ENCODE peak calls at places on chromosomes 7 and 10, in four cellular contexts. P, E, M and V are unnamed samples.

GRCh38 chr7:155972651-155973349 is 160.5 kb upstream of the SHH start:
- DNase-seq in P (no peak), E (no peak), M (no peak), V (no peak)

GRCh38 chr7:45215611-45216062 is 58.0 kb downstream of the RAMP3 start:
- DNase-seq in P (no peak), E (peak), M (no peak), V (no peak)

GRCh38 chr7:108109216-108109908 is 20.8 kb downstream of the LAMB4 start:
- DNase-seq in P (peak), E (peak), M (no peak), V (no peak)

GRCh38 chr10:26296351-26296750 is 79.8 kb downstream of the GAD2 start:
- DNase-seq in P (no peak), E (no peak), M (no peak), V (no peak)

GRCh38 chr7:2099036-2099957 is 133.4 kb downstream of the MAD1L1 start:
- DNase-seq in P (no peak), E (no peak), M (peak), V (peak)

GRCh38 chr10:105189464-105189800 is 548.3 kb downstream of the SORCS3 start:
- DNase-seq in P (no peak), E (no peak), M (no peak), V (no peak)

GRCh38 chr7:81277691-81278090 is 358.8 kb upstream of the SEMA3C start:
- DNase-seq in P (no peak), E (no peak), M (no peak), V (no peak)

GRCh38 chr7:3043544-3044395 is at the start of gene CARD11:
- DNase-seq in P (no peak), E (peak), M (peak), V (peak)

GRCh38 chr10:50369931-50370330 is 118.6 kb upstream of the ASAH2 start:
- DNase-seq in P (no peak), E (no peak), M (no peak), V (no peak)

GRCh38 chr7:149766215-149766614 is 7.2 kb downstream of the ZNF467 start:
- DNase-seq in P (no peak), E (no peak), M (no peak), V (no peak)

GRCh38 chr7:2198206-2198605 is 34.5 kb downstream of the MAD1L1 start:
- DNase-seq in P (no peak), E (peak), M (no peak), V (no peak)

GRCh38 chr7:114901771-114902170 is 20.1 kb upstream of the MDFIC start:
- DNase-seq in P (no peak), E (no peak), M (no peak), V (no peak)

GRCh38 chr7:41503438-41503837 is 199.5 kb downstream of the INHBA start:
- DNase-seq in P (no peak), E (no peak), M (no peak), V (no peak)

GRCh38 chr10:122301055-122301810 is 30.1 kb downstream of the BTBD16 start:
- DNase-seq in P (no peak), E (no peak), M (no peak), V (no peak)

GRCh38 chr7:55552320-55553086 is 19.8 kb downstream of the VOPP1 start:
- DNase-seq in P (no peak), E (no peak), M (no peak), V (no peak)

GRCh38 chr10:72539137-72539536 is 86.7 kb downstream of the MICU1 start:
- DNase-seq in P (no peak), E (no peak), M (no peak), V (no peak)

GRCh38 chr10:110915035-110915434 is 3.9 kb downstream of the BBIP1 start:
- DNase-seq in P (no peak), E (no peak), M (no peak), V (no peak)

GRCh38 chr10:132868995-132869394 is 73.4 kb downstream of the CFAP46 start:
- DNase-seq in P (no peak), E (no peak), M (no peak), V (no peak)

GRCh38 chr10:13503745-13504463 is 24.9 kb downstream of the BEND7 start:
- DNase-seq in P (no peak), E (no peak), M (no peak), V (no peak)

GRCh38 chr7:141754939-141755338 is 9.0 kb upstream of the TAS2R3 start:
- DNase-seq in P (peak), E (peak), M (no peak), V (no peak)

GRCh38 chr10:16737420-16737819 is 79.8 kb downstream of the RSU1 start:
- DNase-seq in P (no peak), E (no peak), M (no peak), V (no peak)

GRCh38 chr10:89684604-89685003 is 16.8 kb upstream of the KIF20B start:
- DNase-seq in P (no peak), E (no peak), M (no peak), V (no peak)

GRCh38 chr10:75788394-75789205 is 357.2 kb downstream of the LRMDA start:
- DNase-seq in P (peak), E (no peak), M (no peak), V (no peak)

GRCh38 chr7:42961182-42961581 is 29.0 kb downstream of the MRPL32 start:
- DNase-seq in P (no peak), E (no peak), M (no peak), V (no peak)

GRCh38 chr7:81284576-81284975 is 365.7 kb upstream of the SEMA3C start:
- DNase-seq in P (no peak), E (no peak), M (no peak), V (no peak)

GRCh38 chr10:34705563-34705962 is 109.5 kb downstream of the PARD3 start:
- DNase-seq in P (no peak), E (no peak), M (no peak), V (no peak)

GRCh38 chr10:97635577-97635976 is 2.3 kb upstream of the MORN4 start:
- DNase-seq in P (no peak), E (no peak), M (no peak), V (no peak)

GRCh38 chr10:97600616-97601015 is 11.1 kb downstream of the C10orf62 start:
- DNase-seq in P (no peak), E (no peak), M (no peak), V (no peak)

GRCh38 chr10:84531396-84531795 is 203.0 kb downstream of the CCSER2 start:
- DNase-seq in P (no peak), E (no peak), M (no peak), V (no peak)

GRCh38 chr10:132141526-132142395 is 45.0 kb upstream of the DPYSL4 start:
- DNase-seq in P (no peak), E (no peak), M (no peak), V (no peak)

GRCh38 chr10:132614431-132615341 is 77.1 kb downstream of the INPP5A start:
- DNase-seq in P (no peak), E (peak), M (no peak), V (no peak)

GRCh38 chr10:79021948-79022499 is 46.7 kb upstream of the ZMIZ1 start:
- DNase-seq in P (no peak), E (no peak), M (no peak), V (no peak)

GRCh38 chr7:44911911-44912310 is 26.6 kb upstream of the PURB start:
- DNase-seq in P (no peak), E (no peak), M (no peak), V (no peak)

GRCh38 chr7:117296066-117296465 is 26.8 kb downstream of the WNT2 start:
- DNase-seq in P (no peak), E (no peak), M (no peak), V (no peak)

GRCh38 chr7:97973206-97973658 is 16.8 kb downstream of the OCM2 start:
- DNase-seq in P (no peak), E (peak), M (no peak), V (no peak)

GRCh38 chr7:97971120-97971989 is 18.6 kb downstream of the OCM2 start:
- DNase-seq in P (peak), E (peak), M (no peak), V (peak)

DNA sequence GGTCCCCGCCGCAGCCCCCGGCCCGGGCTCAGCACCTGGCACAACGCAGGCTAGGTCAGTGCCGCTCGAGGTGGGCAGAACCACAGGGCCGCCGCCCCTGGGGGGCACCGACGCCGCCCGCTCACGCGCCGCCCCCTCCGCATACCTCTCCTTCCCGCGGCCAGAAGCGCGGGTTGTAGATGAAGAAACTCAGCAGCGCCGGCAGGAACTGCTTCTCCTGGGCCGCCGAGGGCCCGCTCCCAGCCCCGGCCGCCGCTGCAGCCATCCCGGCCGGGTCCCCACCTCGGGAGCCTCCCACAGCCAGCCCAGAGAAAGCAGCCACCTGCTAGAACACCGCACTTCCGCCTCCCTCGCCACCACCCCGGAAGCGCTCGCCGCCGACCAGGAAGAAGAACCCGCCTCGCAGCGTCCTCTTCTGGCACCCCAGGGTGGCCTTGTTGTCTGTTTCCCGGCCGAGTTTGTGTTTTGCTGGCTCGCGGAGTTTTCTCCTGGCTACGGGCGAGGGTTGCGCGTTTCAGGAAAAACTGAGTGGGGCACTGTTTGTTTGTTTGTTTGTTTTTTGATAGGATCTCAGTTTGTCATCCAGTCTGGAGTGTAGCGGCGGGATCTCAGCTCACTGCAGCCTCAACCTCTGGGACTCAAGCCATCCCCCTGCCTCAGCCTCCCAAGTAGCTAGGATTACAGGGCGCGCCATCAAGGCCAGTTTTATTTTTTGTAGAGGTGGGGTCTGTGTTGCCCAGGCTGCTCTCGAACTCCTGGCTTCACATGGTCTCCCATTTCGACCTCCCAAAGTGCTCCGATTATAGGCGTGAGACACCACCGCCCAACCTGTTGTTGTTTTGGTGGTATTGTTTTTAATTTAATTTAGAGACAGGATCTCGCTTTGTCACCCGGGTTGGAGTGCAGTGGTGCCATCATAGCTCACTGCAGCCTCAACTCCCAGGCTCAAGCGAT is 17.7 kb downstream of the OCM2 start:
- DNase-seq in P (peak), E (peak), M (peak), V (peak)
- TF ChIP-seq POLR2AphosphoS5 in P (peak), E (peak), M (peak), V (peak)

DNA sequence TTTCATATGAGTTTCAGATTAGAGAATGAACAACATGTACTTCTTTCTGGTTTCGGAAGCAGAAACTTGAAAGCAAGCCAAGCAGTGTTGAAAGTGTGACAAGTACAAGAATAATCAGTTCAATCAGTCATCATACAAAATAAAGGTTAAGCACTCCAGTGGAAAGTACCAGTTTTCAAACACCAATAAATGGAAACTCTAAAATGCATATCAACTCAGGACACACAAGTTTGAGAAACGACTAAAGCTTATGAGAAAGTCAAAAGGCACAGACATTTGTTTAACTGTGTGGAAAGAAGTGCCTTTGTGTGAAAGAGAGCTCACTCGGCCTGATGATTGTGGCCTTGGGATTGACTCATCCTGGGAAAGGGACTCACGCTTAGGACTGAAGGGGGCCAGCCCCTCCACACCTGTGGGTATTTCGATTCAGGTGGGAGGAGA is 60.6 kb upstream of the AKR1C1 start:
- DNase-seq in P (peak), E (no peak), M (no peak), V (no peak)
- TF ChIP-seq TAF1 in P (no peak), E (no peak), M (no peak), V (no peak)

GRCh38 chr10:21727452-21728168 is 193.6 kb downstream of the MLLT10 start:
- DNase-seq in P (peak), E (peak), M (no peak), V (no peak)
- TF ChIP-seq POLR2AphosphoS5 in P (no peak), E (no peak), M (no peak), V (no peak)

GRCh38 chr10:69644658-69645295 is 14.7 kb downstream of the FAM241B start:
- DNase-seq in P (peak), E (peak), M (peak), V (peak)
- TF ChIP-seq TAF1 in P (no peak), E (no peak), M (no peak), V (no peak)